ENCODE peak calls at places on chromosomes 3 and 15, in six cellular contexts. J is HCT116, W is Calu3, X is fibroblast of the aortic adventitia, H is astrocyte of the spinal cord, Q is kidney epithelial cell. E is an unnamed sample.

GRCh38 chr3:134494539-134494938 is 8.7 kb downstream of the CEP63 start:
- DNase-seq in H (no peak), J (no peak), W (no peak), Q (no peak), X (peak; percentile 33), E (no peak)

GRCh38 chr3:40337136-40338108 is 27.9 kb downstream of the EIF1B start:
- DNase-seq in J (no peak), Q (no peak), X (no peak), H (no peak), W (no peak), E (no peak)

GRCh38 chr3:161291191-161291901 is 70.2 kb downstream of the NMD3 start:
- DNase-seq in W (peak; percentile 84), J (no peak), X (no peak), Q (peak; percentile 47), H (no peak), E (no peak)

GRCh38 chr3:46931631-46932441 is 44.7 kb downstream of the CCDC12 start:
- DNase-seq in X (no peak), W (peak; percentile 55), H (peak; percentile 30), J (no peak), Q (no peak), E (peak; percentile 45)

GRCh38 chr3:194439915-194440550 is 41.0 kb upstream of the GP5 start:
- DNase-seq in X (no peak), W (no peak), H (no peak), Q (no peak), J (no peak), E (no peak)

GRCh38 chr15:50257924-50258323 is 7.6 kb downstream of the HDC start:
- DNase-seq in H (peak; percentile 27), X (peak; percentile 64), J (no peak), W (no peak), Q (no peak), E (peak; percentile 37)

GRCh38 chr3:50274371-50275104 is 4.3 kb upstream of the LSMEM2 start:
- DNase-seq in Q (no peak), W (peak; percentile 57), X (peak; percentile 53), J (no peak), H (peak; percentile 49), E (peak; percentile 21)

GRCh38 chr3:10340476-10340875 is 19.6 kb upstream of the SEC13 start:
- DNase-seq in H (no peak), W (no peak), J (no peak), Q (no peak), X (no peak), E (no peak)

GRCh38 chr15:28093761-28094535 is 5.2 kb downstream of the OCA2 start:
- DNase-seq in J (no peak), Q (no peak), H (no peak), W (no peak), X (no peak), E (no peak)

GRCh38 chr3:189498995-189499704 is 132.0 kb upstream of the TP63 start:
- DNase-seq in X (no peak), Q (no peak), J (no peak), H (no peak), W (no peak), E (no peak)

GRCh38 chr3:85007195-85008094 is 48.7 kb downstream of the CADM2 start:
- DNase-seq in J (no peak), H (no peak), X (no peak), W (peak; percentile 9), Q (no peak), E (no peak)

GRCh38 chr15:59594493-59594942 is 17.1 kb upstream of the GCNT3 start:
- DNase-seq in Q (peak; percentile 97), X (peak; percentile 74), H (peak; percentile 70), J (no peak), W (peak; percentile 61), E (peak; percentile 69)

GRCh38 chr3:10357592-10358308 is 36.8 kb upstream of the SEC13 start:
- DNase-seq in Q (peak; percentile 35), J (no peak), X (peak; percentile 90), H (peak; percentile 91), W (no peak), E (peak; percentile 77)

GRCh38 chr3:141998674-141999290 is 122.3 kb downstream of the ATP1B3 start:
- DNase-seq in Q (no peak), X (peak; percentile 42), J (no peak), H (peak; percentile 35), W (no peak), E (peak; percentile 22)
- TF ChIP-seq CTCF in Q (no peak), X (peak; percentile 32), J (peak; percentile 59), H (peak; percentile 41), W (peak; percentile 36), E (peak; percentile 72)

GRCh38 chr15:62059108-62059817 is 984 bp downstream of the VPS13C start:
- DNase-seq in Q (no peak), W (no peak), X (peak; percentile 16), J (no peak), H (peak; percentile 9), E (no peak)
- TF ChIP-seq CTCF in Q (no peak), W (no peak), X (peak; percentile 48), J (peak; percentile 12), H (no peak), E (peak; percentile 49)

DNA sequence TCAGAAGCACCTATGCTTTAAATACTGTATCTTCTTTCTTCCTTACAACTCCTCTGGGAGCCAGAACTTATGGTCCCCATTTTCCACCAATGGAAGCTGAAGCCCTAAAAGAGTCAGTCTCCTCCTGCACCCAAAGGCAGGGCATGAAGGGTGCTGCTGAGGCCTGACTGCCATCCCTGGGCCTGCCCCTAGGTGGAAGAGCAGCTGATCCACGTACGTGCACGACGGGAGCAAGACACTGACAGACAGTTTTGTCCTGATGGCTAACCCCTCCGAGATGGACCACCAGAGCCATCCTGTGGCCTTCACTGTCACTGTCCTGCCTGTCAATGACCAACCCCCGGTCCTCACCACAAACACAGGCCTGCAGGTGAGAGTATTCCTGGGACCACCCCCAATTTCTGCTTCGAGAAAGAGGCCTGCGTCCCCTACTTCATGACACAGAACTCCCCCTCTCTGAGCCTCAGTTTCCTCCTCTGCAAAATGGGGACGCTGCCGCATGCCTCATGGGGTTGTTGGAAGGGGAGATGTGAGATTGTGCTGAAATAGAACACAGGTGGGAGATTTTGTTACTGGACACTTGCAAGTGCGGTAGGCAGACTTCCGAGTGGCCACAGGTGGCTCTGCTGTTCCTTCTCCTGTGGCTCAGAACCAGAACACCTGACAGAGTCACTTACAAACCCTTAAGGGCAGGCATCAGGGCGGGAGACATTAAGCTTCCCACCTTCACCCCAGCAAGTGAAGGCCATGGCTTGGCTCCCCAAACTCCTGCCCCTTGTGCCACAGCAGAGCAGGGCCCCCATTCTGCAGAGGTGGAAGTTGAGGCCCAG is 175.4 kb downstream of the TBC1D2B start:
- DNase-seq in H (no peak), X (no peak), W (no peak), Q (no peak), J (no peak), E (no peak)
- TF ChIP-seq CTCF in H (peak; percentile 11), X (peak; percentile 15), W (no peak), Q (peak; percentile 2), J (peak; percentile 41), E (peak; percentile 55)

GRCh38 chr3:178152010-178152409 is 384.2 kb upstream of the KCNMB2 start:
- DNase-seq in W (no peak), X (peak; percentile 19), Q (no peak), H (no peak), J (no peak), E (no peak)
- TF ChIP-seq CTCF in W (no peak), X (no peak), Q (no peak), H (no peak), J (no peak), E (peak; percentile 19)

GRCh38 chr3:137217733-137218132 is 259.9 kb downstream of the IL20RB start:
- DNase-seq in J (no peak), W (peak; percentile 35), X (no peak), H (no peak), Q (no peak), E (no peak)
- TF ChIP-seq CTCF in J (peak; percentile 79), W (peak; percentile 60), X (no peak), H (peak; percentile 6), Q (peak; percentile 14), E (peak; percentile 41)

GRCh38 chr3:83233715-83234114 is 1472.3 kb upstream of the GBE1 start:
- DNase-seq in Q (no peak), J (no peak), W (no peak), X (no peak), H (no peak), E (no peak)
- TF ChIP-seq CTCF in Q (no peak), J (no peak), W (no peak), X (no peak), H (no peak), E (no peak)

E was measured in HFFc6.